ENCODE peak calls at places on chromosomes 7 and 10, in nine cellular contexts. P is SW480; Y is activated CD4-positive, alpha-beta T cell treated with anti-CD3 and anti-CD28 coated beads, Interleukin-2, amount 50 U/mL, for 48 hours; M is substantia nigra; S is activated T-cell treated with anti-CD3 and anti-CD28 coated beads for 24 hours; C is hippocampal formation; D is HTR-8/SVneo; X is NCI-H460; L is NCI-H2081. Z is an unnamed sample.

GRCh38 chr7:43785425-43785824 is 26.9 kb downstream of the BLVRA start:
- DNase-seq in P (no peak), Y (no peak), M (no peak), S (no peak), C (no peak), D (no peak), X (no peak), L (no peak), Z (no peak)

GRCh38 chr10:89202033-89202425 is 5.1 kb downstream of the CH25H start:
- DNase-seq in P (no peak), Y (no peak), M (no peak), S (no peak), C (no peak), D (no peak), X (no peak), L (no peak), Z (no peak)

GRCh38 chr10:100327007-100327700 is 2.9 kb downstream of the PKD2L1 start:
- DNase-seq in P (no peak), Y (peak), M (no peak), S (no peak), C (no peak), D (no peak), X (no peak), L (no peak), Z (no peak)

GRCh38 chr10:96820730-96821129 is 11.4 kb upstream of the LCOR start:
- DNase-seq in P (no peak), Y (no peak), M (no peak), S (no peak), C (no peak), D (no peak), X (no peak), L (no peak), Z (no peak)

GRCh38 chr10:124090630-124091209 is 2.7 kb downstream of the CHST15 start:
- DNase-seq in P (peak), Y (no peak), M (no peak), S (no peak), C (no peak), D (no peak), X (no peak), L (no peak), Z (no peak)

GRCh38 chr7:73879977-73880681 is 19.2 kb downstream of the TMEM270 start:
- DNase-seq in P (no peak), Y (no peak), M (no peak), S (no peak), C (no peak), D (no peak), X (no peak), L (no peak), Z (no peak)

GRCh38 chr10:132671171-132672154 is 114.5 kb downstream of the NKX6-2 start:
- DNase-seq in P (no peak), Y (no peak), M (no peak), S (no peak), C (no peak), D (no peak), X (no peak), L (no peak), Z (no peak)

GRCh38 chr7:151309306-151309705 is 32.3 kb upstream of the NUB1 start:
- DNase-seq in P (no peak), Y (no peak), M (no peak), S (no peak), C (no peak), D (peak), X (no peak), L (no peak), Z (no peak)

GRCh38 chr10:71308985-71309384 is 10.1 kb upstream of the SLC29A3 start:
- DNase-seq in P (no peak), Y (no peak), M (no peak), S (no peak), C (no peak), D (no peak), X (no peak), L (no peak), Z (no peak)

GRCh38 chr10:43197834-43198681 is 59.8 kb downstream of the CSGALNACT2 start:
- DNase-seq in P (no peak), Y (peak), M (no peak), S (no peak), C (no peak), D (no peak), X (no peak), L (no peak), Z (no peak)

GRCh38 chr10:5041471-5042023 is 37.9 kb upstream of the AKR1C2 start:
- DNase-seq in P (no peak), Y (no peak), M (no peak), S (no peak), C (no peak), D (no peak), X (no peak), L (peak), Z (no peak)

GRCh38 chr10:29332761-29333148 is 43.9 kb downstream of the LYZL1 start:
- DNase-seq in P (no peak), Y (no peak), M (no peak), S (no peak), C (no peak), D (no peak), X (no peak), L (no peak), Z (no peak)

GRCh38 chr10:86225098-86225782 is 141.4 kb downstream of the GRID1 start:
- DNase-seq in P (peak), Y (no peak), M (no peak), S (no peak), C (no peak), D (no peak), X (no peak), L (no peak), Z (no peak)

GRCh38 chr7:99399597-99399996 is 8.8 kb downstream of the PDAP1 start:
- DNase-seq in P (no peak), Y (no peak), M (no peak), S (no peak), C (no peak), D (no peak), X (no peak), L (no peak), Z (no peak)

GRCh38 chr7:45881759-45882464 is 6.4 kb upstream of the IGFBP1 start:
- DNase-seq in P (peak), Y (no peak), M (no peak), S (no peak), C (no peak), D (no peak), X (peak), L (no peak), Z (no peak)

GRCh38 chr10:92897916-92898315 is 49.6 kb downstream of the EXOC6 start:
- DNase-seq in P (no peak), Y (no peak), M (no peak), S (no peak), C (no peak), D (no peak), X (peak), L (no peak), Z (no peak)

GRCh38 chr7:78264105-78264504 is 465.5 kb downstream of the PHTF2 start:
- DNase-seq in P (no peak), Y (no peak), M (no peak), S (no peak), C (no peak), D (no peak), X (no peak), L (no peak), Z (no peak)

GRCh38 chr7:4149645-4150044 is 532.5 kb upstream of the FOXK1 start:
- DNase-seq in P (no peak), Y (no peak), M (no peak), S (no peak), C (no peak), D (no peak), X (no peak), L (no peak), Z (no peak)

GRCh38 chr7:22859676-22860290 is 37.1 kb upstream of the TOMM7 start:
- DNase-seq in P (no peak), Y (no peak), M (no peak), S (no peak), C (no peak), D (no peak), X (no peak), L (no peak), Z (no peak)

GRCh38 chr10:121710207-121710606 is 112.0 kb upstream of the FGFR2 start:
- DNase-seq in P (no peak), Y (no peak), M (no peak), S (no peak), C (no peak), D (no peak), X (no peak), L (no peak), Z (no peak)

GRCh38 chr10:60139290-60139689 is 232.9 kb upstream of the CCDC6 start:
- DNase-seq in P (no peak), Y (no peak), M (no peak), S (no peak), C (no peak), D (no peak), X (no peak), L (no peak), Z (no peak)

Z was measured in NCI-H510A treated with DMSO at 0.1 percent for 48 hours.